ENCODE peak calls at places on chromosome 10, in nine cellular contexts. J is astrocyte of the cerebellum, B is AG04450, U is fibroblast of mammary gland, P is dorsolateral prefrontal cortex, Z is thoracic aorta, M is brain microvascular endothelial cell, D is lower leg skin, O is stomach. A is an unnamed sample.

GRCh38 chr10:116082762-116083161 is 190.2 kb downstream of the GFRA1 start:
- DNase-seq in J (no peak), B (no peak), U (no peak), P (no peak), Z (no peak), M (no peak), D (no peak), O (no peak), A (no peak)

GRCh38 chr10:27819781-27820531 is 74.3 kb upstream of the MKX start:
- DNase-seq in J (peak), B (peak), U (peak), P (no peak), Z (no peak), M (peak), D (no peak), O (no peak), A (peak)

GRCh38 chr10:93579089-93579488 is 12.6 kb downstream of the FFAR4 start:
- DNase-seq in J (no peak), B (no peak), U (no peak), P (no peak), Z (no peak), M (no peak), D (no peak), O (peak), A (no peak)

GRCh38 chr10:36446873-36447272 is 678.5 kb upstream of the ANKRD30A start:
- DNase-seq in J (no peak), B (no peak), U (no peak), P (no peak), Z (no peak), M (no peak), D (no peak), O (peak), A (no peak)

GRCh38 chr10:11755512-11756247 is 13.5 kb downstream of the ECHDC3 start:
- DNase-seq in J (no peak), B (no peak), U (no peak), P (no peak), Z (no peak), M (no peak), D (no peak), O (no peak), A (no peak)

GRCh38 chr10:86798636-86799035 is 42.2 kb downstream of the BMPR1A start:
- DNase-seq in J (no peak), B (no peak), U (peak), P (no peak), Z (no peak), M (no peak), D (no peak), O (no peak), A (no peak)

GRCh38 chr10:51960494-51960895 is 261.1 kb upstream of the CSTF2T start:
- DNase-seq in J (peak), B (peak), U (peak), P (no peak), Z (no peak), M (peak), D (no peak), O (no peak), A (no peak)

GRCh38 chr10:102281103-102281502 is 35.8 kb downstream of the GBF1 start:
- DNase-seq in J (no peak), B (peak), U (no peak), P (no peak), Z (no peak), M (no peak), D (no peak), O (no peak), A (no peak)

GRCh38 chr10:8112230-8112915 is 57.9 kb downstream of the GATA3 start:
- DNase-seq in J (no peak), B (no peak), U (no peak), P (no peak), Z (no peak), M (no peak), D (no peak), O (no peak), A (no peak)

GRCh38 chr10:47402681-47403301 is 18.7 kb upstream of the ZNF488 start:
- DNase-seq in J (peak), B (peak), U (peak), P (no peak), Z (no peak), M (peak), D (peak), O (no peak), A (peak)

GRCh38 chr10:119500796-119501195 is 41.7 kb downstream of the RGS10 start:
- DNase-seq in J (no peak), B (no peak), U (no peak), P (no peak), Z (no peak), M (no peak), D (no peak), O (no peak), A (no peak)

GRCh38 chr10:97179731-97180366 is 5.9 kb downstream of the SLIT1 start:
- DNase-seq in J (no peak), B (no peak), U (no peak), P (no peak), Z (no peak), M (no peak), D (no peak), O (no peak), A (no peak)

GRCh38 chr10:69411476-69411875 is 5.2 kb downstream of the TACR2 start:
- DNase-seq in J (no peak), B (no peak), U (no peak), P (no peak), Z (no peak), M (no peak), D (no peak), O (no peak), A (no peak)

GRCh38 chr10:28991738-28992270 is 297.1 kb upstream of the LYZL1 start:
- DNase-seq in J (no peak), B (no peak), U (peak), P (no peak), Z (no peak), M (peak), D (no peak), O (peak), A (peak)

GRCh38 chr10:23980054-23980453 is 228.9 kb upstream of the KIAA1217 start:
- DNase-seq in J (no peak), B (no peak), U (no peak), P (no peak), Z (no peak), M (no peak), D (no peak), O (no peak), A (no peak)

GRCh38 chr10:13795653-13796555 is 209.1 kb downstream of the PRPF18 start:
- DNase-seq in J (no peak), B (no peak), U (no peak), P (no peak), Z (no peak), M (no peak), D (no peak), O (no peak), A (no peak)

GRCh38 chr10:125591846-125592245 is 91.1 kb downstream of the TEX36 start:
- DNase-seq in J (no peak), B (no peak), U (no peak), P (no peak), Z (no peak), M (no peak), D (no peak), O (no peak), A (no peak)

GRCh38 chr10:13916384-13916947 is 329.7 kb downstream of the PRPF18 start:
- DNase-seq in J (no peak), B (no peak), U (no peak), P (no peak), Z (no peak), M (no peak), D (no peak), O (no peak), A (no peak)

GRCh38 chr10:47165711-47166404 is 134.1 kb upstream of the GDF10 start:
- DNase-seq in J (peak), B (peak), U (peak), P (no peak), Z (no peak), M (peak), D (peak), O (no peak), A (no peak)

GRCh38 chr10:44390585-44391072 is 5.7 kb upstream of the CXCL12 start:
- DNase-seq in J (no peak), B (no peak), U (no peak), P (no peak), Z (no peak), M (no peak), D (no peak), O (no peak), A (no peak)

GRCh38 chr10:13719411-13719810 is 132.6 kb downstream of the PRPF18 start:
- DNase-seq in J (no peak), B (no peak), U (no peak), P (no peak), Z (no peak), M (no peak), D (no peak), O (peak), A (no peak)

GRCh38 chr10:112559328-112559727 is 112.3 kb downstream of the VTI1A start:
- DNase-seq in J (no peak), B (no peak), U (no peak), P (no peak), Z (no peak), M (no peak), D (no peak), O (no peak), A (no peak)

GRCh38 chr10:13787015-13787421 is 200.3 kb downstream of the PRPF18 start:
- DNase-seq in J (no peak), B (no peak), U (no peak), P (no peak), Z (no peak), M (peak), D (peak), O (no peak), A (no peak)

GRCh38 chr10:59812541-59813122 is 59.4 kb upstream of the MRLN start:
- DNase-seq in J (no peak), B (no peak), U (no peak), P (no peak), Z (no peak), M (no peak), D (no peak), O (no peak), A (no peak)

GRCh38 chr10:66782776-66783175 is 143.1 kb upstream of the LRRTM3 start:
- DNase-seq in J (no peak), B (no peak), U (no peak), P (no peak), Z (no peak), M (no peak), D (no peak), O (no peak), A (no peak)

GRCh38 chr10:14879055-14879800 is 562 bp downstream of the SUV39H2 start:
- DNase-seq in J (no peak), B (no peak), U (no peak), P (no peak), Z (no peak), M (no peak), D (peak), O (no peak), A (no peak)

GRCh38 chr10:72243822-72244437 is 27.9 kb upstream of the ASCC1 start:
- DNase-seq in J (peak), B (peak), U (peak), P (peak), Z (no peak), M (peak), D (peak), O (peak), A (no peak)

GRCh38 chr10:48383393-48383792 is 76.9 kb downstream of the MAPK8 start:
- DNase-seq in J (no peak), B (no peak), U (no peak), P (no peak), Z (no peak), M (no peak), D (no peak), O (no peak), A (peak)

GRCh38 chr10:7027913-7028808 is 382.7 kb downstream of the SFMBT2 start:
- DNase-seq in J (peak), B (peak), U (peak), P (no peak), Z (no peak), M (peak), D (no peak), O (no peak), A (peak)

GRCh38 chr10:88865281-88865876 is 13.7 kb upstream of the ANKRD22 start:
- DNase-seq in J (no peak), B (no peak), U (peak), P (no peak), Z (no peak), M (no peak), D (no peak), O (no peak), A (no peak)
- TF ChIP-seq CTCF in J (no peak), B (peak), U (peak), P (peak), Z (no peak), M (peak), D (no peak), O (peak), A (no peak)

GRCh38 chr10:20593649-20594048 is 303.5 kb downstream of the NEBL start:
- DNase-seq in J (peak), B (no peak), U (no peak), P (no peak), Z (no peak), M (no peak), D (no peak), O (no peak), A (no peak)

GRCh38 chr10:20596911-20597310 is 300.2 kb downstream of the NEBL start:
- DNase-seq in J (peak), B (no peak), U (peak), P (no peak), Z (no peak), M (peak), D (no peak), O (no peak), A (peak)

GRCh38 chr10:20598590-20598989 is 298.5 kb downstream of the NEBL start:
- DNase-seq in J (peak), B (peak), U (peak), P (peak), Z (peak), M (peak), D (peak), O (no peak), A (peak)

GRCh38 chr10:20596065-20596760 is 300.9 kb downstream of the NEBL start:
- DNase-seq in J (peak), B (no peak), U (peak), P (no peak), Z (no peak), M (peak), D (no peak), O (no peak), A (peak)
- H3K4me3 ChIP-seq in J (no peak), B (no peak), U (no peak), P (no peak), Z (no peak), M (no peak), D (no peak), O (no peak), A (no peak)

GRCh38 chr10:21733710-21734109 is 199.7 kb downstream of the MLLT10 start:
- DNase-seq in J (no peak), B (no peak), U (no peak), P (no peak), Z (no peak), M (no peak), D (no peak), O (no peak), A (no peak)

GRCh38 chr10:21726601-21727295 is 192.7 kb downstream of the MLLT10 start:
- DNase-seq in J (no peak), B (no peak), U (peak), P (no peak), Z (no peak), M (no peak), D (no peak), O (no peak), A (no peak)

GRCh38 chr10:21737061-21737460 is 203.0 kb downstream of the MLLT10 start:
- DNase-seq in J (no peak), B (no peak), U (no peak), P (no peak), Z (no peak), M (no peak), D (no peak), O (no peak), A (no peak)

GRCh38 chr10:21727452-21728168 is 193.6 kb downstream of the MLLT10 start:
- DNase-seq in J (no peak), B (no peak), U (no peak), P (no peak), Z (no peak), M (peak), D (no peak), O (peak), A (peak)

DNA sequence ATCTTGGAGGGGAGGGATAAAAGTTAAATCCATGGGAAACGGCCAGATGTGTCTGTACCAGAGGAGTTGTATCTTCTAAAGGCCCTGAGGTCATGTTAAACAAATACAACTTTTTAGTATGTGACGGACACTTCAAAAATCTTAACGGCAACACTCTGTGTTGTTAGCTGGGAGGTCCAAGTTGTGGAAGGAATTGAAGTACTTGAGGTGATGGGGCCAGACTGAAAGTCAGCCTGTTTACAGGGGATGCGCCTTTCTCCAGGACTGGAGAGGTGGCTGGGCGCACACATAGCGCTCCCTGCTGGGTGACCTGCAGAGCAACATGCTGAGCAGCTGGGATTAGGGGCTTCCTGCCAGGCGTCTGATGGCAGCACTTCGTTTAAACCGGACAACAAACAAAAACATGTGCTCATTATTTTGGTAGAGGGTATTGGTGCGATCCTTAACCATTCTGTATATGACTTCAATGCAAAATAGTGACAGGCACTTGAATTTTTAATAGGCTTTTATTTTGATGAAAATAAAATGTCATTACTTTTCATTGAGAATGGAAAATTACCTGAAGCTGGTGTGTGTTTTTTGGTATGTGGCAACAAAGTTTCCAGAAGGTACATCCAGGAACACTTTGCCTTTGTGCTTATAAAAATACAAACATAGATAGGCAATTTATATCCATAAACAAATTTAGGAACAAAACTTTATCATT is 198.2 kb downstream of the MLLT10 start:
- DNase-seq in J (peak), B (peak), U (peak), P (no peak), Z (no peak), M (peak), D (no peak), O (no peak), A (peak)
- TF ChIP-seq CTCF in J (peak), B (peak), U (peak), P (peak), Z (peak), M (peak), D (no peak), O (peak), A (peak)

GRCh38 chr10:96125142-96125515 is 5.0 kb upstream of the ZNF518A start:
- DNase-seq in J (no peak), B (no peak), U (no peak), P (no peak), Z (no peak), M (no peak), D (no peak), O (no peak), A (no peak)
- H3K4me3 ChIP-seq in J (no peak), B (no peak), U (no peak), P (no peak), Z (no peak), M (no peak), D (no peak), O (no peak), A (peak)

GRCh38 chr10:101054351-101054750 is 7.4 kb upstream of the KAZALD1 start:
- DNase-seq in J (no peak), B (no peak), U (no peak), P (no peak), Z (no peak), M (no peak), D (no peak), O (no peak), A (no peak)

GRCh38 chr10:101053516-101053915 is 8.3 kb upstream of the KAZALD1 start:
- DNase-seq in J (no peak), B (no peak), U (peak), P (no peak), Z (no peak), M (no peak), D (no peak), O (no peak), A (no peak)

GRCh38 chr10:101052285-101052684 is 9.5 kb upstream of the KAZALD1 start:
- DNase-seq in J (peak), B (no peak), U (peak), P (no peak), Z (no peak), M (peak), D (no peak), O (no peak), A (peak)

GRCh38 chr10:101056365-101057151 is 5.2 kb upstream of the KAZALD1 start:
- DNase-seq in J (no peak), B (no peak), U (no peak), P (no peak), Z (no peak), M (no peak), D (no peak), O (no peak), A (no peak)

DNA sequence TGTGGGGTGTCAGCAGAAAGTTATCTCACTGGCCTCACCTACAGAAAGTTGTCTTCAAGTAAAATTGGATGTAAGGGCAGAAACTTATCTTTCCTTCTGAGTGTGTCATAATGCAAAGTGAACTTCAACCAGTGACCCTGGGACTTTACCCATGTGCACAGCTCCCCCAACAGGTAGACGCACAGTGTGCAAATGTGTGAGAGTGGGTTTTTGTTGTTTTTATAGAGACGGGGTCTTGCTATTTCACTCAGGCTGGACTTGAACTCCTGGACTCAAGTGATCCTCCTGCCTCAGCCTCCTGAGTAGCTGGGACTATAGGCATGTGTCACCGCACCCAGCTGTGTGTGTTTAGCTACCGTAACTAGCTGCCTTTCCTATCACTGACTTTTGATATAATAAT is 6.4 kb upstream of the KAZALD1 start:
- DNase-seq in J (no peak), B (no peak), U (no peak), P (no peak), Z (no peak), M (no peak), D (no peak), O (no peak), A (no peak)
- TF ChIP-seq CTCF in J (peak), B (no peak), U (no peak), P (no peak), Z (no peak), M (peak), D (no peak), O (no peak), A (peak)

DNA sequence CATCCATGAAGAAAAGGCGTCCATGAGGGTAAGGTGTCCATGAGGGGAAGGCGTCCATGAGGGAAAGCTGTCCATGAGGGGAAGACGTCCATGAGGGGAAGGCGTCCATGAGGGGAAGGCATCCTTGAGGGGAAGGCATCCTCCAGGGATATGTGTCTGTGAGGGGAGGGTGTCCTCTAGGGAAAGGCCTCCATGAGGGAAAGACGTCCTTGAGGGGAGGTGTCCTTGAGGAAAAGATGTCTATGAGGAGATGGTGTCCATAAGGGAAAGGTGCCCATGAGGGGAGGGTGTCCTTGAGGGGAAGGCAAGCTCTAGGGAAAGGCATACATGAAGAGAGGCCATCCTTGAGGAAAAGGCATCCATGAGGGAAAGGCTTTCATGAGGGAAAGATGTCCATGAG is 92.6 kb downstream of the INPP5A start:
- DNase-seq in J (no peak), B (no peak), U (no peak), P (no peak), Z (no peak), M (no peak), D (no peak), O (no peak), A (no peak)
- H3K4me3 ChIP-seq in J (no peak), B (no peak), U (no peak), P (no peak), Z (no peak), M (no peak), D (no peak), O (no peak), A (no peak)

GRCh38 chr10:99276848-99277486 is 41.3 kb upstream of the HPSE2 start:
- DNase-seq in J (no peak), B (no peak), U (peak), P (no peak), Z (no peak), M (peak), D (no peak), O (no peak), A (no peak)
- TF ChIP-seq CTCF in J (peak), B (peak), U (peak), P (no peak), Z (no peak), M (peak), D (no peak), O (no peak), A (peak)